ENCODE peak calls at places on chromosomes 4 and X, in seven cellular contexts. One of them, this sample, is unnamed.

GRCh38 chrX:109890300-109890699 is 112.6 kb upstream of the TMEM164 start:
- DNase-seq in lung: no peak
- DNase-seq in AG04449: no peak
- DNase-seq in astrocyte of the spinal cord: no peak
- DNase-seq in tibial nerve: no peak
- DNase-seq in endodermal cell: no peak
- DNase-seq in A549: no peak
- DNase-seq in this sample: no peak

GRCh38 chr4:6878451-6879059 is 31.1 kb upstream of the TBC1D14 start:
- DNase-seq in lung: no peak
- DNase-seq in AG04449: no peak
- DNase-seq in astrocyte of the spinal cord: no peak
- DNase-seq in tibial nerve: no peak
- DNase-seq in endodermal cell: no peak
- DNase-seq in A549: no peak
- DNase-seq in this sample: no peak

GRCh38 chr4:122050836-122051235 is 99.0 kb upstream of the TRPC3 start:
- DNase-seq in lung: no peak
- DNase-seq in AG04449: no peak
- DNase-seq in astrocyte of the spinal cord: no peak
- DNase-seq in tibial nerve: no peak
- DNase-seq in endodermal cell: no peak
- DNase-seq in A549: no peak
- DNase-seq in this sample: no peak

GRCh38 chr4:61500883-61501282 is 300.8 kb downstream of the ADGRL3 start:
- DNase-seq in lung: no peak
- DNase-seq in AG04449: no peak
- DNase-seq in astrocyte of the spinal cord: no peak
- DNase-seq in tibial nerve: no peak
- DNase-seq in endodermal cell: no peak
- DNase-seq in A549: no peak
- DNase-seq in this sample: peak

GRCh38 chr4:88382621-88383020 is 4.0 kb downstream of the HERC6 start:
- DNase-seq in lung: no peak
- DNase-seq in AG04449: no peak
- DNase-seq in astrocyte of the spinal cord: no peak
- DNase-seq in tibial nerve: no peak
- DNase-seq in endodermal cell: no peak
- DNase-seq in A549: peak
- DNase-seq in this sample: no peak

GRCh38 chr4:150799207-150799606 is 215.9 kb downstream of the LRBA start:
- DNase-seq in lung: no peak
- DNase-seq in AG04449: no peak
- DNase-seq in astrocyte of the spinal cord: no peak
- DNase-seq in tibial nerve: no peak
- DNase-seq in endodermal cell: no peak
- DNase-seq in A549: peak
- DNase-seq in this sample: peak

GRCh38 chr4:1356181-1356998 is 9.4 kb downstream of the UVSSA start:
- DNase-seq in lung: peak
- DNase-seq in AG04449: no peak
- DNase-seq in astrocyte of the spinal cord: peak
- DNase-seq in tibial nerve: peak
- DNase-seq in endodermal cell: peak
- DNase-seq in A549: peak
- DNase-seq in this sample: peak

GRCh38 chr4:77618383-77619241 is 13.0 kb downstream of the CXCL13 start:
- DNase-seq in lung: peak
- DNase-seq in AG04449: peak
- DNase-seq in astrocyte of the spinal cord: peak
- DNase-seq in tibial nerve: peak
- DNase-seq in endodermal cell: peak
- DNase-seq in A549: peak
- DNase-seq in this sample: peak

GRCh38 chr4:46765465-46765864 is 143.6 kb downstream of the COX7B2 start:
- DNase-seq in lung: no peak
- DNase-seq in AG04449: no peak
- DNase-seq in astrocyte of the spinal cord: no peak
- DNase-seq in tibial nerve: no peak
- DNase-seq in endodermal cell: no peak
- DNase-seq in A549: no peak
- DNase-seq in this sample: no peak

GRCh38 chrX:32745323-32745722 is 466.0 kb downstream of the DMD start:
- DNase-seq in lung: no peak
- DNase-seq in AG04449: no peak
- DNase-seq in astrocyte of the spinal cord: no peak
- DNase-seq in tibial nerve: no peak
- DNase-seq in endodermal cell: no peak
- DNase-seq in A549: no peak
- DNase-seq in this sample: no peak

GRCh38 chrX:87374324-87374723 is 143.3 kb upstream of the KLHL4 start:
- DNase-seq in lung: no peak
- DNase-seq in AG04449: no peak
- DNase-seq in astrocyte of the spinal cord: no peak
- DNase-seq in tibial nerve: no peak
- DNase-seq in endodermal cell: no peak
- DNase-seq in A549: no peak
- DNase-seq in this sample: no peak

GRCh38 chrX:125202486-125203378 is 116.9 kb upstream of the TEX13C start:
- DNase-seq in lung: no peak
- DNase-seq in AG04449: no peak
- DNase-seq in astrocyte of the spinal cord: no peak
- DNase-seq in tibial nerve: no peak
- DNase-seq in endodermal cell: no peak
- DNase-seq in A549: no peak
- DNase-seq in this sample: no peak

GRCh38 chr4:13992975-13993495 is 365.5 kb upstream of the BOD1L1 start:
- DNase-seq in lung: no peak
- DNase-seq in AG04449: no peak
- DNase-seq in astrocyte of the spinal cord: no peak
- DNase-seq in tibial nerve: no peak
- DNase-seq in endodermal cell: no peak
- DNase-seq in A549: no peak
- DNase-seq in this sample: no peak

GRCh38 chr4:53459548-53459947 is 82.1 kb downstream of the FIP1L1 start:
- DNase-seq in lung: peak
- DNase-seq in AG04449: no peak
- DNase-seq in astrocyte of the spinal cord: peak
- DNase-seq in tibial nerve: no peak
- DNase-seq in endodermal cell: no peak
- DNase-seq in A549: peak
- DNase-seq in this sample: peak

GRCh38 chr4:22901631-22902030 is 208.9 kb downstream of the GBA3 start:
- DNase-seq in lung: no peak
- DNase-seq in AG04449: no peak
- DNase-seq in astrocyte of the spinal cord: no peak
- DNase-seq in tibial nerve: no peak
- DNase-seq in endodermal cell: no peak
- DNase-seq in A549: no peak
- DNase-seq in this sample: no peak

GRCh38 chr4:148061795-148062194 is 329.9 kb downstream of the ARHGAP10 start:
- DNase-seq in lung: no peak
- DNase-seq in AG04449: no peak
- DNase-seq in astrocyte of the spinal cord: no peak
- DNase-seq in tibial nerve: no peak
- DNase-seq in endodermal cell: peak
- DNase-seq in A549: no peak
- DNase-seq in this sample: no peak

GRCh38 chrX:125762954-125763353 is 403.1 kb downstream of the DCAF12L2 start:
- DNase-seq in lung: no peak
- DNase-seq in AG04449: no peak
- DNase-seq in astrocyte of the spinal cord: no peak
- DNase-seq in tibial nerve: no peak
- DNase-seq in endodermal cell: no peak
- DNase-seq in A549: no peak
- DNase-seq in this sample: no peak

GRCh38 chr4:124111922-124112321 is 600.6 kb downstream of the ANKRD50 start:
- DNase-seq in lung: no peak
- DNase-seq in AG04449: peak
- DNase-seq in astrocyte of the spinal cord: peak
- DNase-seq in tibial nerve: peak
- DNase-seq in endodermal cell: peak
- DNase-seq in A549: peak
- DNase-seq in this sample: peak

DNA sequence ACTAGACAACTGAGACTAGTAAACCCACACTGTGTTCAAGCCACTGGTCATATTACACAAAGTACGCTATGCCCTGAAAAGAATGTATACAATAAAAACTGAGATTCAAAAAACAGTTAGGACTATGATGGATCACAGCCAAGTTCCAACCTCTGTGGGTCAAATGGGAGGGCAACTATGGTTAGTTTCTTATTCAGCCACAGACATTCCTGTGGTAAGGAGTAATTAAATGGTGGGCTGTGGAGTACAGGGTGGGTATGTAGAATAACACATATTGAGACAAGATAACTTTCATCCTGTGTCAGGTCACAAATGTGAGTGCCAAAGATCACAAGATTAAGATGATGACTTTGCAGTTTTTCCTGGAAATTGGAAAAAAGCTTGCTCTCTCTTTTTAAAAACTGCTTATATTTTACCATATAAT is 167.2 kb downstream of the NPNT start:
- DNase-seq in lung: no peak
- DNase-seq in AG04449: peak
- DNase-seq in astrocyte of the spinal cord: peak
- DNase-seq in tibial nerve: no peak
- DNase-seq in endodermal cell: no peak
- DNase-seq in A549: peak
- DNase-seq in this sample: peak
- TF ChIP-seq CTCF in lung: no peak
- TF ChIP-seq CTCF in AG04449: no peak
- TF ChIP-seq CTCF in astrocyte of the spinal cord: no peak
- TF ChIP-seq CTCF in tibial nerve: no peak
- TF ChIP-seq CTCF in endodermal cell: no peak
- TF ChIP-seq CTCF in A549: no peak
- TF ChIP-seq CTCF in this sample: no peak

DNA sequence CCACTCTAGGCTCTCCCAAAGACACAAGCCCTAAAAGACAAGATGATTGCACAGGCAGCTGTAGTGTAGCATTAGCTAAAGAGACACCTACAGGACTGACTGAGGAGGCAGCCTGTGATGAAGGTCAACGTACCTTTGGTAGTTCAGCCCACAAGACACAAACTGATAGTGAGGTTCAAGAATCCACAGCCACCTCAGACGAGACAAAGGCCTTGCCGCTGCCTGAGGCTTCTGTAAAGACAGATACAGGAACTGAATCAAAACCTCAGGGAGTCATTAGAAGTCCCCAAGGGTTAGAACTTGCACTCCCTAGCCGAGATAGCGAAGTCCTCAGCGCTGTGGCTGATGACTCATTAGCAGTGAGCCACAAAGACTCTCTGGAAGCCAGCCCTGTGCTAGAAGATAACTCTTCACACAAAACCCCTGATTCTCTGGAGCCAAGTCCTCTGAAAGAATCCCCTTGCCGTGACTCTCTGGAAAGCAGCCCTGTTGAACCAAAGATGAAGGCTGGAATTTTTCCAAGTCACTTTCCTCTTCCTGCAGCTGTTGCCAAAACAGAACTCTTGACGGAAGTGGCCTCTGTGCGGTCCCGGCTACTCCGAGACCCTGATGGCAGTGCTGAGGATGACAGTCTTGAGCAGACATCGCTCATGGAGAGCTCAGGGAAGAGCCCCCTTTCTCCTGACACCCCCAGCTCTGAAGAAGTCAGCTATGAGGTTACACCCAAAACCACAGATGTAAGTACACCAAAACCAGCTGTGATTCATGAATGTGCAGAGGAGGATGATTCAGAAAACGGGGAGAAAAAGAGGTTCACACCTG is 306.3 kb downstream of the ANK2 start:
- DNase-seq in lung: no peak
- DNase-seq in AG04449: peak
- DNase-seq in astrocyte of the spinal cord: peak
- DNase-seq in tibial nerve: no peak
- DNase-seq in endodermal cell: peak
- DNase-seq in A549: no peak
- DNase-seq in this sample: peak
- H3K4me3 ChIP-seq in lung: no peak
- H3K4me3 ChIP-seq in AG04449: no peak
- H3K4me3 ChIP-seq in astrocyte of the spinal cord: no peak
- H3K4me3 ChIP-seq in tibial nerve: no peak
- H3K4me3 ChIP-seq in endodermal cell: no peak
- H3K4me3 ChIP-seq in A549: no peak
- H3K4me3 ChIP-seq in this sample: no peak

DNA sequence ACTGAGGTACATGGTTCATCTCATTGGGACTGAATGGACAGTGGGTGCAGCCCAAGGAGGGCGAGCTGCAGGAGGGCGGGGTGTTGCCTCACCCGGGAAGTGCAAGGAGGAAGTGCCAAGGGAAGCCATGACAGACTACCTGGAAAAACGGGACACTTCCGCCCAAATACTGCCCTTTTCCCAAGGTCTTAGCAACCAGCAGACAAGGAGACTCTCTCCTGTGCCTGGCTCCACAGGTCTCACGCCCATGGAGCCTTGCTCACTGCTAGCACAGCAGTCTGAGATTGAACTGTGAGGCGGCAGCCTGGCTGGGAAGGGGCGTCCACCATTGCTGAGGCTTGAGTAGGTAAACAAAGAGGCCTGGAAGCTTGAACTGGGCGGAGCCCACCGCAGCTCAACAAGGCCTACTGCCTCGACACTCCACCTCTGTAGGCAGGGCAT is 14.7 kb upstream of the USP53 start:
- DNase-seq in lung: no peak
- DNase-seq in AG04449: no peak
- DNase-seq in astrocyte of the spinal cord: no peak
- DNase-seq in tibial nerve: no peak
- DNase-seq in endodermal cell: no peak
- DNase-seq in A549: no peak
- DNase-seq in this sample: no peak
- TF ChIP-seq CTCF in lung: no peak
- TF ChIP-seq CTCF in AG04449: no peak
- TF ChIP-seq CTCF in astrocyte of the spinal cord: no peak
- TF ChIP-seq CTCF in tibial nerve: no peak
- TF ChIP-seq CTCF in endodermal cell: no peak
- TF ChIP-seq CTCF in A549: no peak
- TF ChIP-seq CTCF in this sample: no peak

GRCh38 chrX:77446840-77447239 is 349 bp upstream of the FGF16 start:
- DNase-seq in lung: no peak
- DNase-seq in AG04449: no peak
- DNase-seq in astrocyte of the spinal cord: no peak
- DNase-seq in tibial nerve: no peak
- DNase-seq in endodermal cell: peak
- DNase-seq in A549: no peak
- DNase-seq in this sample: peak

GRCh38 chrX:77441479-77441878 is 5.7 kb upstream of the FGF16 start:
- DNase-seq in lung: no peak
- DNase-seq in AG04449: no peak
- DNase-seq in astrocyte of the spinal cord: no peak
- DNase-seq in tibial nerve: no peak
- DNase-seq in endodermal cell: no peak
- DNase-seq in A549: no peak
- DNase-seq in this sample: no peak

GRCh38 chrX:77442728-77443127 is 4.5 kb upstream of the FGF16 start:
- DNase-seq in lung: no peak
- DNase-seq in AG04449: peak
- DNase-seq in astrocyte of the spinal cord: peak
- DNase-seq in tibial nerve: no peak
- DNase-seq in endodermal cell: no peak
- DNase-seq in A549: peak
- DNase-seq in this sample: peak

GRCh38 chrX:77446029-77446585 is 1.1 kb upstream of the FGF16 start:
- DNase-seq in lung: no peak
- DNase-seq in AG04449: no peak
- DNase-seq in astrocyte of the spinal cord: no peak
- DNase-seq in tibial nerve: no peak
- DNase-seq in endodermal cell: peak
- DNase-seq in A549: no peak
- DNase-seq in this sample: no peak

GRCh38 chrX:77444075-77444474 is 3.1 kb upstream of the FGF16 start:
- DNase-seq in lung: no peak
- DNase-seq in AG04449: no peak
- DNase-seq in astrocyte of the spinal cord: no peak
- DNase-seq in tibial nerve: no peak
- DNase-seq in endodermal cell: no peak
- DNase-seq in A549: no peak
- DNase-seq in this sample: no peak
- H3K4me3 ChIP-seq in lung: no peak
- H3K4me3 ChIP-seq in AG04449: no peak
- H3K4me3 ChIP-seq in astrocyte of the spinal cord: no peak
- H3K4me3 ChIP-seq in tibial nerve: no peak
- H3K4me3 ChIP-seq in endodermal cell: no peak
- H3K4me3 ChIP-seq in A549: no peak
- H3K4me3 ChIP-seq in this sample: no peak

This sample was measured in fibroblast of the aortic adventitia.